ENCODE peak calls at places on chromosomes 1 and 21, in seven cellular contexts. B is mesendoderm, H is H1, A is IMR-90, Q is mesenchymal stem cell, Z is neuronal stem cell, I is H9. M is an unnamed sample.

GRCh38 chr21:35045539-35046222 is 3.4 kb downstream of the RUNX1 start:
- DNase-seq in I (no peak), Z (no peak), Q (no peak), B (no peak), H (no peak), A (no peak), M (no peak)

GRCh38 chr1:59292557-59292956 is 4.3 kb upstream of the FGGY start:
- DNase-seq in Z (no peak), A (peak; percentile 80), I (no peak), B (peak; percentile 18), Q (peak; percentile 98), H (no peak), M (peak; percentile 45)

GRCh38 chr21:41426656-41427311 is 745 bp downstream of the MX1 start:
- DNase-seq in I (peak; percentile 33), H (no peak), A (no peak), B (no peak), Q (no peak), Z (no peak), M (peak; percentile 4)

GRCh38 chr1:64139877-64140276 is 63.5 kb upstream of the UBE2U start:
- DNase-seq in A (no peak), Q (peak; percentile 29), B (peak; percentile 68), I (no peak), H (no peak), Z (no peak), M (peak; percentile 86)

GRCh38 chr1:39668894-39669293 is 3.0 kb downstream of the NT5C1A start:
- DNase-seq in I (no peak), Q (no peak), H (no peak), B (no peak), A (no peak), Z (no peak), M (no peak)

GRCh38 chr1:227890451-227891222 is 57.1 kb downstream of the WNT9A start:
- DNase-seq in A (no peak), Z (no peak), Q (no peak), B (no peak), H (no peak), I (no peak), M (no peak)

GRCh38 chr1:95236784-95237575 is 3.0 kb downstream of the RWDD3 start:
- DNase-seq in Z (no peak), I (no peak), Q (no peak), A (peak; percentile 47), B (peak; percentile 71), H (no peak), M (no peak)

GRCh38 chr1:213330281-213330680 is 279.2 kb downstream of the RPS6KC1 start:
- DNase-seq in Z (no peak), A (no peak), H (no peak), B (no peak), Q (no peak), I (no peak), M (no peak)

GRCh38 chr1:26084091-26084561 is 16.7 kb upstream of the TRIM63 start:
- DNase-seq in H (no peak), I (no peak), Z (no peak), Q (no peak), A (peak; percentile 21), B (no peak), M (peak; percentile 75)

GRCh38 chr1:4425892-4426291 is 228.5 kb upstream of the AJAP1 start:
- DNase-seq in I (peak; percentile 94), Q (no peak), A (no peak), Z (no peak), B (peak; percentile 60), H (no peak), M (no peak)

GRCh38 chr1:205648212-205648910 is 16.6 kb upstream of the ELK4 start:
- DNase-seq in B (peak; percentile 48), Z (no peak), A (peak; percentile 35), I (no peak), Q (no peak), H (no peak), M (no peak)

GRCh38 chr1:2636733-2637132 is 3.9 kb upstream of the MMEL1 start:
- DNase-seq in A (no peak), B (no peak), H (no peak), Z (no peak), I (no peak), Q (no peak), M (no peak)

GRCh38 chr1:36355811-36356210 is 29.9 kb downstream of the STK40 start:
- DNase-seq in B (peak; percentile 36), H (no peak), A (no peak), Q (no peak), I (no peak), Z (no peak), M (no peak)

GRCh38 chr1:109714661-109715372 is 2.8 kb downstream of the GSTM5 start:
- DNase-seq in H (no peak), A (no peak), Q (no peak), I (no peak), B (no peak), Z (no peak), M (no peak)

GRCh38 chr21:44449473-44450363 is 5.6 kb upstream of the LRRC3 start:
- DNase-seq in B (no peak), H (no peak), I (peak; percentile 17), A (no peak), Q (no peak), Z (no peak), M (no peak)

GRCh38 chr1:165241321-165241720 is 115.2 kb downstream of the LMX1A start:
- DNase-seq in Q (no peak), B (no peak), A (no peak), I (no peak), Z (no peak), H (no peak), M (no peak)

GRCh38 chr1:62706985-62707745 is 19.0 kb upstream of the DOCK7 start:
- DNase-seq in I (no peak), Z (no peak), A (no peak), Q (no peak), H (no peak), B (no peak), M (no peak)

GRCh38 chr1:204255966-204256365 is 42.2 kb upstream of the GOLT1A start:
- DNase-seq in Z (no peak), A (peak; percentile 50), Q (peak; percentile 35), I (peak; percentile 45), B (peak; percentile 25), H (no peak), M (no peak)

GRCh38 chr1:26225033-26225831 is 8.8 kb upstream of the CEP85 start:
- DNase-seq in A (no peak), I (peak; percentile 99), Z (peak; percentile 78), H (no peak), Q (peak; percentile 42), B (peak; percentile 89), M (peak; percentile 76)

GRCh38 chr1:248686815-248687214 is 15.8 kb downstream of the OR14I1 start:
- DNase-seq in B (no peak), I (no peak), H (no peak), Z (no peak), Q (no peak), A (no peak), M (peak; percentile 14)

GRCh38 chr1:209387969-209388329 is 195.6 kb upstream of the CAMK1G start:
- DNase-seq in I (no peak), A (peak; percentile 51), B (peak; percentile 85), Q (no peak), H (no peak), Z (no peak), M (peak; percentile 68)

GRCh38 chr21:41932576-41933258 is 21.1 kb downstream of the C2CD2 start:
- DNase-seq in I (no peak), A (peak; percentile 56), B (peak; percentile 45), Q (peak; percentile 82), H (no peak), Z (no peak), M (no peak)

GRCh38 chr1:224592636-224593579 is 23.2 kb upstream of the CNIH3 start:
- DNase-seq in H (no peak), A (peak; percentile 88), I (no peak), Q (peak; percentile 77), B (peak; percentile 9), Z (no peak), M (no peak)

GRCh38 chr1:80535446-80535845 is 1265.3 kb upstream of the ADGRL2 start:
- DNase-seq in Z (no peak), I (no peak), H (no peak), A (no peak), B (no peak), Q (no peak), M (no peak)

DNA sequence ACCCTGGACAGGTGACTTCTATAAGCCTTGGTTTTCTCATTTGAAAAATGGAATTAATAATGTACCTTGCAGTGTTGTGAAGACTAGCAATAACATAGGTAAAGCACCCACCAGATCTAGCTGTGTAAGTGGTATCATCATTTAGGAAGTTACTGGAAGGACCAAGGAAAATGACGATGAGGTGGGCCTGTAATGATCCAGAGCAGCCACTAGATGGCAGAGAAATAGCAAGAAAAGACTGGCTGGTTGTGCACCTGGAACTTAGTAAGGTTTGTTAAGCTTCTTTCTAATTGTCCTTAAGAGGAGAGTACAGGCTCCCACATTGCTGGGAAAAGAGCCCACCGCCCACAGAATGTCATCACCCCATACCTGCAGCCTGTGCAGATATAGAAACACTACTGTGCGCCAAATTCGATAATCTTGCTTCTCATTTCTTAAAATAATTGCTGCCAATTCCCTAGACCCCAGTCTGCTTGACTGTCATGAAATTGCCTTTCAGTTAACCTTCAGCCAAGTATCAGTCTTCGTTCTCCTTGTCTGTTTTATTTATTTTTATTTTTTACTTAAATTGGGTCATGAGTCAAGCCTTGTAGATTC is 37.2 kb downstream of the WNT4 start:
- DNase-seq in B (peak; percentile 74), A (peak; percentile 69), Z (peak; percentile 26), I (no peak), Q (peak; percentile 71), H (no peak), M (peak; percentile 85)
- H3K79me1 ChIP-seq in B (peaks cover 22% of the 10 kb centered on the region), A (peaks cover 83% of the 10 kb centered on the region), Z (no peaks in the 10 kb centered on the region), I (peaks cover 6% of the 10 kb centered on the region), Q (peaks cover 23% of the 10 kb centered on the region), H (peaks cover 2% of the 10 kb centered on the region), M (no peaks in the 10 kb centered on the region)

DNA sequence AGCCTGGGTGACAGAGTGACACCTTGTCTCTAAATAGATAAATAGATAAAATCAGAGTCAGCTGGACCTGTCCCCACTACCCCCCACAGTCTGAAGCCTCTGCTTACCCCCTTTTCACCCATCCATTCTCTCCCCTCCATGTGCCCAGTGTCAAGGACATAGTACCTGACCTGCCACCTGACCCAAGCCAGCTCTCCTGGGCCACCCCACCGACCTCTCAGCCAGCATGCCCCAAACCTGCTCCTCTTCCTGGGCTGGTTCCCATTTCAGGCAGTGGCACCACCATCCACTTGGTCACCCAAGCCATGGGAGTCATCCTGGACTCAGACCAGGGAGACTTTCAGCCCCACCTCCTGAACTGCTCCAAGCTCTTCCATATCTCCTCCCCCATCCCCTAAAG is 28.2 kb downstream of the CITED4 start:
- DNase-seq in A (no peak), B (no peak), I (no peak), Z (no peak), H (no peak), Q (no peak), M (no peak)
- H3K79me1 ChIP-seq in A (no peaks in the 10 kb centered on the region), B (no peaks in the 10 kb centered on the region), I (no peaks in the 10 kb centered on the region), Z (no peaks in the 10 kb centered on the region), H (no peaks in the 10 kb centered on the region), Q (no peaks in the 10 kb centered on the region), M (no peaks in the 10 kb centered on the region)

DNA sequence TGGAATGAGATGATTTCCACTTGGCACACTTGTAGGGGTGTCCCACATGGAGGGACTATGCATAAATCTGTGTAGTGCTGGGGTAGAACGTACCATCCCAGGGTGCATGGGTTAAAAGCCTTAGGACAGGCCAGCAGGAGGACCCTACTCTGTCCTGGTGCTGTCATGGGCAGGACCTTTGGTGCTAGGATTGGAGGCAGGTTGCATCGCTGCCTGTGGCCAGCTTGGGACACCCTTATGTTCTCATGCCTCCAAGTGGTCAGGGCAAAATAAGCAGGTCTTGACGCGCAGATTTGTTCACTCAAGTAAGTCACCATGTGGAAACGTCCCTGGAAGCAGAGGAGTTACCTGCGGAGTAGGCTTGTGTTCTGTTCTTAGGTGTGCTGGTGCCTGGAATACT is 49.5 kb upstream of the RAB3GAP2 start:
- DNase-seq in I (no peak), B (peak; percentile 21), A (no peak), Z (no peak), H (no peak), Q (no peak), M (no peak)
- H3K79me1 ChIP-seq in I (no peaks in the 10 kb centered on the region), B (no peaks in the 10 kb centered on the region), A (no peaks in the 10 kb centered on the region), Z (no peaks in the 10 kb centered on the region), H (no peaks in the 10 kb centered on the region), Q (no peaks in the 10 kb centered on the region), M (no peaks in the 10 kb centered on the region)

GRCh38 chr1:91710261-91710660 is 175.7 kb downstream of the TGFBR3 start:
- DNase-seq in H (no peak), A (no peak), I (no peak), B (no peak), Z (no peak), Q (no peak), M (no peak)
- H3K79me1 ChIP-seq in H (no peaks in the 10 kb centered on the region), A (no peaks in the 10 kb centered on the region), I (no peaks in the 10 kb centered on the region), B (no peaks in the 10 kb centered on the region), Z (no peaks in the 10 kb centered on the region), Q (no peaks in the 10 kb centered on the region), M (no peaks in the 10 kb centered on the region)